ENCODE peak calls at places on chromosomes 6 and 20, in ten cellular contexts. Q is mucosa of descending colon, J is upper lobe of right lung, E is PC-3, T is epithelial cell of esophagus, B is astrocyte of the spinal cord, U is lower leg skin, R is heart left ventricle, H is A549, I is stomach. G is an unnamed sample.

GRCh38 chr6:144411506-144412165 is 126.5 kb downstream of the UTRN start:
- DNase-seq in H (no peak), B (no peak), T (peak; percentile 24), I (no peak), R (no peak), Q (no peak), E (peak; percentile 56), U (no peak), J (no peak), G (peak; percentile 96)

GRCh38 chr20:23679448-23680092 is 9.3 kb downstream of the CST4 start:
- DNase-seq in H (no peak), J (no peak), E (no peak), T (peak; percentile 61), B (no peak), I (no peak), Q (no peak), R (no peak), U (no peak), G (no peak)

GRCh38 chr6:151240036-151240685 is 394 bp downstream of the AKAP12 start:
- DNase-seq in R (peak; percentile 90), J (peak; percentile 72), U (peak; percentile 92), E (peak; percentile 43), T (peak; percentile 29), I (peak; percentile 36), B (peak; percentile 88), Q (peak; percentile 75), H (peak; percentile 60), G (no peak)

GRCh38 chr20:6784767-6785166 is 17.3 kb downstream of the BMP2 start:
- DNase-seq in H (no peak), I (no peak), E (no peak), B (no peak), R (no peak), Q (no peak), T (no peak), U (no peak), J (no peak), G (no peak)

GRCh38 chr20:43915209-43916072 is 789 bp downstream of the TOX2 start:
- DNase-seq in J (no peak), U (no peak), E (no peak), B (peak; percentile 18), I (no peak), T (peak; percentile 14), R (no peak), Q (peak; percentile 61), H (no peak), G (no peak)

GRCh38 chr20:38947931-38948362 is 14.2 kb upstream of the DHX35 start:
- DNase-seq in T (no peak), U (no peak), H (no peak), R (no peak), B (no peak), E (no peak), I (no peak), J (no peak), Q (no peak), G (no peak)

GRCh38 chr6:111871725-111872520 is 1.3 kb downstream of the FYN start:
- DNase-seq in J (no peak), H (peak; percentile 10), E (peak; percentile 26), T (peak; percentile 25), R (peak; percentile 52), U (no peak), Q (peak; percentile 43), I (no peak), B (peak; percentile 50), G (no peak)

GRCh38 chr20:38873050-38873581 is 53.1 kb upstream of the FAM83D start:
- DNase-seq in J (no peak), R (no peak), U (no peak), Q (peak; percentile 75), T (no peak), I (no peak), E (no peak), B (no peak), H (no peak), G (no peak)

GRCh38 chr6:11497881-11498280 is 39.7 kb upstream of the TMEM170B start:
- DNase-seq in B (no peak), R (no peak), Q (no peak), E (no peak), I (no peak), T (peak; percentile 75), J (no peak), U (no peak), H (no peak), G (no peak)

GRCh38 chr20:61810066-61810708 is 255.5 kb downstream of the TAF4 start:
- DNase-seq in I (no peak), T (no peak), J (no peak), H (no peak), U (no peak), B (no peak), Q (peak; percentile 31), E (no peak), R (no peak), G (no peak)

DNA sequence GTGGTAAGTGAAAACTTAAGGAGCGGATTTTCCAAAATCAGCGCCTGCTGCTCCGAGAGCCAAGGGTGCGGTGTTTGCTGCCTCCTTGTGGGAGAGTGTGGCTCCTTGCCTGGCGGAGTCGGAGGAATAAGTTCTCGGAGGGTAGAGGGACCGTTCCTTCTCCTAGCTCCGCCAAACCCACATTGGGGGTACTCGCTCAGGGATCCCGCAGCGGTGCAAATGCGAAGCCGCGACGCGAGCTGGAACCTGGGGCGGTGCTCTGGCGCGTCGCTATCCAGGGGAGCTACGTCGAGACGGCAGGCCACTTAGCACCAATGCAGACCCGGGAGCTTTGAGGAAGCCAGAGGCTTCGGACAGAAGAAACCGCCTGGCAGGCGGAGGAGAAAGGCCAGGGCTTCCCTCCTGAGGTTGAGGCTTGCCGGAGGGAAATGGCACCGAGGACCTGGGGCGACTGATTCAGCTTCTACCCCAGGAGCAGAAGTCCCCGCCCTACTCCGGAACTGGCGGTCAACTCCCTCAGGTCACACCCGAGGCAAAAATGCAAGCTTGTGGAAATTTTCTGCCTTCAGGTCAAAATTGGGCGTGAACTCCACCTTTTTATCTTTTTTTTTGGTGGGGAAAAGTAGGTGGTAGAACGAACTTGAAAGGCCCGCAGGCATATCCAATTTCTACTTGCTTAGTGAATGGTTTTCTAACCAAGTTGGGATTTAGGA is 5.7 kb upstream of the DDX43 start:
- DNase-seq in U (no peak), I (peak; percentile 58), Q (peak; percentile 77), T (peak; percentile 63), B (peak; percentile 64), J (peak; percentile 76), E (peak; percentile 77), R (peak; percentile 39), H (peak; percentile 47), G (peak; percentile 2)
- TF ChIP-seq CTCF in U (no peak), I (peak; percentile 34), Q (peak; percentile 8), T (peak; percentile 75), B (peak; percentile 85), J (peak; percentile 59), E (peak; percentile 73), R (peak; percentile 25), H (peak; percentile 63), G (peak; percentile 75)

GRCh38 chr20:57610261-57610952 is 9.8 kb downstream of the ZBP1 start:
- DNase-seq in I (no peak), Q (peak; percentile 35), B (no peak), H (no peak), U (peak; percentile 78), E (no peak), R (peak; percentile 8), J (peak; percentile 59), T (no peak), G (no peak)

GRCh38 chr20:57612436-57612835 is 7.8 kb downstream of the ZBP1 start:
- DNase-seq in Q (no peak), J (no peak), R (no peak), U (peak; percentile 62), H (no peak), B (no peak), T (no peak), I (peak; percentile 10), E (no peak), G (no peak)

GRCh38 chr20:57613481-57613921 is 6.7 kb downstream of the ZBP1 start:
- DNase-seq in I (no peak), H (no peak), R (no peak), Q (peak; percentile 40), E (no peak), T (no peak), U (peak; percentile 70), J (no peak), B (no peak), G (no peak)

GRCh38 chr20:57612916-57613315 is 7.3 kb downstream of the ZBP1 start:
- DNase-seq in J (no peak), B (no peak), I (no peak), T (no peak), E (no peak), Q (no peak), R (no peak), H (no peak), U (peak; percentile 67), G (no peak)

GRCh38 chr20:57611605-57612311 is 8.5 kb downstream of the ZBP1 start:
- DNase-seq in I (no peak), B (no peak), R (peak; percentile 30), T (no peak), H (no peak), U (peak; percentile 72), E (no peak), J (no peak), Q (peak; percentile 39), G (no peak)
- H3K4me3 ChIP-seq in I (no peak overlapping the region), B (no peak overlapping the region), R (no peak overlapping the region), T (no peak overlapping the region), H (no peak overlapping the region), U (no peak overlapping the region), E (no peak overlapping the region), J (no peak overlapping the region), Q (no peak overlapping the region), G (no peak overlapping the region)

DNA sequence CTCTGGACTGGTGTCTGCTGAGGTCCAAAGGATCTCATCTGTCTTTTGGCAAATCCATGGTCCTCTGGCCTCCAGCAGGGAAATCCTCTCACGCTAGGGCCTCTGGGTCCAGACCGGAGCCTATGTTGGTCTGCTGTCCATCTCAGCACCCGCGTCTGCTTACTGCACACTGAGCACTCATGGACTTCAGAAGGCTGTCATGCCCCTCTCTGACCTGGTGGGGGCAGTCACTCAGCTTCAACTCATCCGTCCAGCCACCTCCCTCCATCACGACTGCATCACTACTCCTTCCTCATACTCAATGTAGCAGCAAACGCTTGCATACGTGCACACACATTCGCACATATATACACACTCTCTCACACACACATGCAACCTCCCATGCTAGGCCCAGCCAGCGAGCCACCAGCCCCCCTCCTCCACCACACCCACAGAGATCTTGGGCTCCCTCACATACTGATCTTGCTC is 33.3 kb downstream of the GABRR2 start:
- DNase-seq in T (peak; percentile 43), U (peak; percentile 10), R (no peak), B (peak; percentile 19), E (peak; percentile 52), Q (no peak), H (peak; percentile 58), J (no peak), I (peak; percentile 41), G (peak; percentile 1)
- TF ChIP-seq CTCF in T (peak; percentile 39), U (no peak), R (no peak), B (peak; percentile 58), E (peak; percentile 55), Q (no peak), H (no peak), J (peak; percentile 42), I (no peak), G (peak; percentile 33)

DNA sequence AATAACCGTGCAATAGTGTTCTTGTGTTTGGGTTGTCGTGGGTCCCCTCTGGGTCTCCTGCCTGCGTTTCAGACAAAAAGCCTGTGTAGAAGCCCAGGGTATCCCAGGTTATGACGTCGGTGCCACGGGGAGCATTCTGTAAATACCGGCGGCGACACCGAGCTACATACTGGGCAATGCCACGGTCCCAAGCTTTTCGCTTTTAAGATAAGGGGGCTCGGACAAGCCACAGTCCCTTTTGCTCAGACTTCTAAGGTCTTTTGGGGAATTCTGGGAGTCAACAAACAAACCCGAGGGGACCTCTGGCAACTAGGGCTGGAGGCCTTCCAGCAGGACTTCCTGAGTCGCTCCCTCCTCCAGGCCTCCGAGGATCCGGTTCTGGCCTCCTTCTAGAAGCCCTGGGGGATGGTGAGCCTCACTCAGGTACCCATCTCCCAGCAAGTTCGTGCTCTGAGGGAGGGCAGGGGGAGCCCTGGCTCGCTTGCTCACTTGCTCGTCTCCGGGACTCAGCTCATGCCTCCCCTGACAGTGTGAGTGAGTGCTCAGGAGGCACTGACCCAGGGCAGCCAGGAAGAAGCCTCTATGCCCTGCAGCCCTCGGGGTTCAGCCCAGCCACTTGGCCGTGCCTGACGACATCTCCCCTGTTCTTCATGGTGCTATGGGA is 62.4 kb upstream of the MRPS10 start:
- DNase-seq in Q (no peak), J (peak; percentile 64), H (no peak), I (peak; percentile 33), B (peak; percentile 19), U (peak; percentile 80), T (peak; percentile 34), R (peak; percentile 78), E (peak; percentile 80), G (no peak)
- H3K4me3 ChIP-seq in Q (no peak overlapping the region), J (peak overlapping the region; percentile 16), H (no peak overlapping the region), I (no peak overlapping the region), B (no peak overlapping the region), U (no peak overlapping the region), T (no peak overlapping the region), R (no peak overlapping the region), E (no peak overlapping the region), G (no peak overlapping the region)

G was measured in LNCaP clone FGC.